ENCODE peak calls at places on chromosome 20, in nine cellular contexts. E, Q, A, W, G, Z, H, D and Y are unnamed samples.

GRCh38 chr20:16030253-16030652 is 543.0 kb downstream of the KIF16B start:
- DNase-seq in Z (no peak), W (no peak), Q (no peak), A (no peak), D (no peak), E (no peak), G (no peak), H (no peak), Y (no peak)

GRCh38 chr20:61964675-61965605 is 100.7 kb downstream of the TAF4 start:
- DNase-seq in Z (no peak), W (no peak), D (no peak), A (no peak), G (no peak), E (no peak), H (no peak), Q (no peak), Y (no peak)

GRCh38 chr20:38892091-38892981 is 33.9 kb upstream of the FAM83D start:
- DNase-seq in Q (no peak), A (peak), H (no peak), W (no peak), E (no peak), D (no peak), Z (no peak), G (no peak), Y (no peak)

GRCh38 chr20:48789185-48789668 is 38.6 kb downstream of the PREX1 start:
- DNase-seq in W (no peak), Q (no peak), Z (no peak), G (no peak), D (no peak), A (no peak), E (no peak), H (no peak), Y (no peak)

GRCh38 chr20:10649817-10650200 is 24.0 kb downstream of the JAG1 start:
- DNase-seq in Q (no peak), Z (no peak), W (no peak), A (no peak), D (peak), H (no peak), E (no peak), G (no peak), Y (no peak)

GRCh38 chr20:34401741-34402455 is 38.8 kb downstream of the ITCH start:
- DNase-seq in A (no peak), W (no peak), Q (no peak), Z (no peak), G (no peak), H (no peak), D (no peak), E (no peak), Y (no peak)

GRCh38 chr20:18822832-18823231 is 9.2 kb downstream of the SCP2D1 start:
- DNase-seq in W (no peak), E (no peak), G (no peak), D (no peak), Z (no peak), Q (no peak), H (no peak), A (no peak), Y (no peak)

GRCh38 chr20:59525500-59526241 is 78.7 kb upstream of the PHACTR3 start:
- DNase-seq in G (peak), A (peak), D (peak), Q (peak), E (peak), Z (peak), H (peak), W (peak), Y (peak)

GRCh38 chr20:16387661-16388060 is 185.6 kb downstream of the KIF16B start:
- DNase-seq in H (no peak), A (no peak), Z (no peak), D (no peak), E (no peak), W (no peak), G (no peak), Q (no peak), Y (no peak)

GRCh38 chr20:62822788-62823651 is 6.2 kb downstream of the COL9A3 start:
- DNase-seq in Q (peak), G (peak), E (peak), A (peak), D (no peak), H (peak), Z (peak), W (peak), Y (no peak)

GRCh38 chr20:46401478-46401860 is 4.9 kb downstream of the ELMO2 start:
- DNase-seq in H (no peak), A (no peak), D (peak), Q (no peak), E (no peak), G (no peak), Z (no peak), W (no peak), Y (no peak)

GRCh38 chr20:17327185-17327780 is 100.4 kb downstream of the PCSK2 start:
- DNase-seq in E (no peak), W (peak), G (no peak), H (no peak), Q (no peak), D (no peak), Z (no peak), A (no peak), Y (no peak)

GRCh38 chr20:3010985-3011723 is 32.3 kb upstream of the GNRH2 start:
- DNase-seq in E (no peak), A (no peak), W (no peak), Q (no peak), Z (peak), G (peak), D (peak), H (no peak), Y (peak)

GRCh38 chr20:37345339-37346231 is at the start of gene SRC:
- DNase-seq in Z (peak), G (peak), H (peak), A (peak), W (peak), E (peak), Q (no peak), D (peak), Y (peak)

GRCh38 chr20:32208499-32209154 is 947 bp downstream of the POFUT1 start:
- DNase-seq in Z (peak), D (no peak), A (peak), Q (no peak), E (no peak), W (no peak), H (no peak), G (no peak), Y (no peak)

GRCh38 chr20:32206383-32207210 is 946 bp downstream of the PLAGL2 start:
- DNase-seq in H (no peak), Z (peak), A (peak), D (no peak), E (peak), G (no peak), W (peak), Q (no peak), Y (no peak)

GRCh38 chr20:32205502-32206382 is 1.8 kb downstream of the PLAGL2 start:
- DNase-seq in D (peak), E (peak), G (peak), W (peak), H (no peak), Q (no peak), Z (peak), A (peak), Y (peak)

GRCh38 chr20:32207626-32208498 is at the start of the genes PLAGL2 and POFUT1:
- DNase-seq in Z (peak), W (peak), H (peak), A (peak), D (peak), Q (peak), E (peak), G (peak), Y (peak)

DNA sequence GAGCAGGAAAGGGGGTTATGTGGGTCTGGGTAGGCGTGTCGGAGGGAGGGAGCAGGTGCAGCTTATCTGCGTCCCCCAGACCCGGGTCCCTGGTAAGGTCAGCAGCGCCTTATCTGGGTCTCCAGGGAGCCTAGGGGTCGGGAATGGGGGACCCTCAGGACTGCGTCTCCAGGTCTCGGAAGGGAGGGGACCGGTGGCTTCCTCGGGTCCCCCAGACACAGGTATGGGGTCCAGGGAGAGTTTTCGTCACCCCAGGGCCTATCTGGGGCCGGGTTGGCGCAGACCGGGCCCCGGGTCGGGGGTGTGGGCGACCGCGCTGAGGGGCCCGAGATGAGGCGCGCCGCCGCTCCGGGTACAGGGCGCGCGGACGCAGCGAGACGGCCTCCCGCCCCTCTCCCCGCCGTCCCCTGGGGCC is 325 bp downstream of the PLAGL2 start:
- DNase-seq in H (no peak), Q (no peak), A (peak), D (no peak), Z (no peak), W (peak), G (no peak), E (peak), Y (no peak)
- H2AFZ ChIP-seq in H (no peak), Q (no peak), A (no peak), D (peak), Z (peak), W (no peak), G (peak), E (peak), Y (peak)

DNA sequence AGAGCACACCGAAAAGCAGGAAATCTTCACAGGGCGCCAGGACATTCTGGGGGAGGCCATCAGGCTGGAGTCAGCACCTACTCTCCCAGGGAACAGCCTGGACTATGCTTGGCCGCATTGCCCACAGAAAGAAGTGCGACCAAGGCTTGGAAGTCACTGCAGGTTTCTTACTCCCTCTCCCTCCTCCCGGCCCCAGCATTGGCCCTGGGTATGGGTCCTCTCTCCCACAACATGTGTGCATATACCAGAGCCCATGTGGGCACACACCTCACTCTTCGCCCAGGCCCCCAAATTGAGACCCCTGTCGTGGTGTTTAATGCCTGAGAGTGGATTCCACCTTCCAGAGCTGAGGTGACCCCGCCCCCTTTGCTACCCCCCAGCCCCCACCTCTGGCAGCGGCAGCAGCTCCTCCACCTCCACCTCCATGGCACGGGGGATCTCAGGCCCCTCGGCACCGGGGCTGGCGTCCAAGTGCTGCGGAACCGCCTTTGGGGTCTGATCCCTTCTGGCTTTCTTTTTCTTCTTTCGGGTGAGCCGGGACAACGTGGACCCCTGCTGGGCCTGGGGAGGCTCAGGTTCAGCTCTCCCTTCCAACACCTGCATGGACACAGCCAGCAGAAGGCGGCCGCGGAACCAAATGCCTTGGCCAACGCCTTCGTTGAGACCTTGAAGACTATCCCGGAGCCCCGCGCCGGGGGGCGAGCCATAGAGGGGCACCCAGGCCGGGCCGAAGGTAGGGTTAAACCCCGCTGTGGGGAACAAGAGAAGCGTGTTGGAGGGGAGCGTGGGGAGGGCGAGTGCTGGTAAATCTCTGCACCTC is 15.2 kb upstream of the SPAG4 start:
- DNase-seq in Q (no peak), E (no peak), W (peak), Z (no peak), D (no peak), H (peak), A (no peak), G (no peak), Y (no peak)
- H2AFZ ChIP-seq in Q (no peak), E (peak), W (peak), Z (peak), D (peak), H (no peak), A (no peak), G (peak), Y (peak)

DNA sequence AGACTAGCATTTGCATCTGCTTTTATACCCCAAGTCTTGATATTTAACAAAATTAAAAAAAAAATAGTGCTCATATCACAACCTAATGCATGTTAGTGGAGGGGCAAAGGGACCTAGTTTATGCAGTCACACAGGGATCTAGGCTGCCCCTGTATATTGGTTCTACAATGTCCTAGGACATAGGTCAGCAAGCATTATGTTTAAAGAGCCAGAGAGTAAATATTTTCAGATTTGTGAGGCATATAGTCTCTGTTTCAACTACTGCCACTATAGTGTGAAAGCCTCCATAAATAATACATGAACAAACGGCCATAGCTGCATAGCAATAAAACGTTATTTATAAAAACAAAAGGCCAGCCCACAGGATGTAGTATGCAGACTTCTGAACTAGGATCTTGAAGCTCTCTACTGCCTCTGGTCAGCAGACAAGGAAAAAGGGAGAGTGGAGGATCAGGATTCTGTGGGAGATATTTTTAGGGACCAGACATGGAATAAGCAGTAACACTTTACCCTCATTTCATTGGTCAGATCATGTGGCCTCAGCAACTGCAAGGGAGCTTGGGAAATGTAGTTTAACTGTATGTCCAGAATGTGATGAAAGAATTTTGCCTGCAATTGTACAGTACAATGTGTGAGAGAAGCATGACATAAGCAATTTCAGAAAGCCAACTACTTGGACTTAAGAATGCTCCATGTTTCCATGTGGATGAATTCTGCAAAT is 414.2 kb upstream of the SPTLC3 start:
- DNase-seq in A (no peak), D (peak), H (no peak), G (no peak), Q (no peak), E (peak), W (no peak), Z (no peak), Y (no peak)
- H2AFZ ChIP-seq in A (no peak), D (no peak), H (peak), G (no peak), Q (no peak), E (no peak), W (peak), Z (no peak), Y (no peak)

DNA sequence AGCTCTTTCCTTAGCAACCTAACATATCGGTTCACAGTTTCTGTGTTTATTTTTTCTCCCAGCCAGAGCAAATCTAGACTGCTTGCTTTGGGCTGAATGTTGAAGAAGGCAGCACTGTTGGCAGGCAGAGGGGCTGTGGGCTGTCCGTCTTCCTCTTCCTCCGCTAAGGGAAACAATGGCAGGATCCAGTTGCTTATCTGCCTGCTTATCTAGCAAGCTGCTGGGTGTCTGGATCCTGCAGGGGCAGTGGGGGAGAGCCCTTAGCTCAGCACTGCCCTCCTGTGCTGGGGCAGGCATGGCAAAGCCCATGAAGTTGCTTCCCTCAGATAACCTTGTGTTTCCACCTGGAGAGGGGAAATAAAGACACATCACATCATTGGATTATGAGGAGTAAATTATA is 92.7 kb upstream of the CD93 start:
- DNase-seq in Q (no peak), W (no peak), H (no peak), Z (no peak), G (no peak), D (peak), E (no peak), A (peak), Y (no peak)
- H2AFZ ChIP-seq in Q (no peak), W (no peak), H (no peak), Z (no peak), G (no peak), D (no peak), E (no peak), A (no peak), Y (no peak)

GRCh38 chr20:53023717-53024116 is 51.6 kb downstream of the TSHZ2 start:
- DNase-seq in Q (no peak), G (no peak), H (no peak), E (no peak), A (no peak), Z (peak), D (peak), W (no peak), Y (no peak)

GRCh38 chr20:53021934-53022333 is 49.8 kb downstream of the TSHZ2 start:
- DNase-seq in Z (peak), Q (no peak), D (peak), A (no peak), W (no peak), H (no peak), G (no peak), E (no peak), Y (peak)

GRCh38 chr20:53020834-53021233 is 48.7 kb downstream of the TSHZ2 start:
- DNase-seq in Z (no peak), D (no peak), G (no peak), A (no peak), E (no peak), W (no peak), H (no peak), Q (no peak), Y (no peak)

GRCh38 chr20:53019464-53019863 is 47.3 kb downstream of the TSHZ2 start:
- DNase-seq in A (no peak), D (no peak), W (no peak), E (no peak), Z (no peak), H (no peak), Q (no peak), G (no peak), Y (no peak)

GRCh38 chr20:53020376-53020775 is 48.2 kb downstream of the TSHZ2 start:
- DNase-seq in G (no peak), E (no peak), Z (no peak), D (no peak), Q (no peak), A (no peak), H (no peak), W (no peak), Y (no peak)
- H2AFZ ChIP-seq in G (no peak), E (no peak), Z (no peak), D (no peak), Q (no peak), A (no peak), H (no peak), W (no peak), Y (no peak)

GRCh38 chr20:41151134-41151869 is 14.0 kb downstream of the PLCG1 start:
- DNase-seq in E (no peak), Z (no peak), W (no peak), G (no peak), D (no peak), Q (no peak), H (no peak), A (no peak), Y (no peak)

GRCh38 chr20:41155267-41155666 is 17.9 kb downstream of the PLCG1 start:
- DNase-seq in Q (no peak), H (no peak), D (no peak), G (peak), E (no peak), W (no peak), A (no peak), Z (no peak), Y (no peak)

GRCh38 chr20:41158082-41158625 is 20.8 kb downstream of the PLCG1 start:
- DNase-seq in D (no peak), E (no peak), Q (no peak), H (no peak), Z (no peak), G (no peak), A (no peak), W (no peak), Y (no peak)

GRCh38 chr20:41152108-41152757 is 14.9 kb downstream of the PLCG1 start:
- DNase-seq in H (no peak), D (no peak), W (no peak), E (no peak), Z (no peak), A (no peak), Q (no peak), G (no peak), Y (no peak)

DNA sequence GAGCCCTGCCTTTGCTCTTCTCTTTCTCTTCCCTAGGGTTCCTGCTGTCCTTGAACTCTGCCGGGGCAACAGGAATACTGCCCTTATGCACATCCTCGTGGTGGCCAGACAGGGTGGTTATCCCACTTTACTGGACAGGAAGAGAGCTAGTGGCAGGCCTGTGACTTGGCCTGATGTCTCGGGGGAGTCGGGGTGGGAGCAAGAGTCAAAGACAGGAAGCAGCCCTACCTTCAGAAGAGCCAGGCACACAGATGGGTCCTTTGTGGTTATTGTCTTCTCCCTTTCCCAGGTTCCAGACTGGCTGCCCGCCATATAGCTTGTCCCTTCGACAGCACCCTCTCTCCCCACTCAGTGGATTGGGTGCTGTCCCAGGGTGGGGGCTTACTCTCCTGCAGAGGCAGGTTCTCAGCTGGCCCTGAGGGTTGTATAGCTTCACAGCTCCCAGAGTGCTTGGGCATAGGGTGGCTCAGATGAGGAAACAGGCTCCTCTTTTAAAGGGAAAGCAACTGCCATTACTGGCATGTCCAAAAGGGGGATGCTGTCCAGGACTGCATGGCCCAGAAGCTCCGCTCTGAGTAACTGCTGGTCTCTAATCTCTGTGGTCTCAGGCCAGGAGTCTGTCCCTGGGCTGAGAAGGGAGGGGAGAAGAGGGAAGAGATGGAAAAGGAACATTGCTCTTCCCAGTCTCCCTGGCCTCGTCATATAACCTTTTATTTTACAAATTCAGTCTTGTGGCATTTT is 17.3 kb downstream of the PLCG1 start:
- DNase-seq in Z (no peak), A (no peak), D (no peak), H (no peak), Q (no peak), E (no peak), W (no peak), G (no peak), Y (no peak)
- H2AFZ ChIP-seq in Z (no peak), A (no peak), D (no peak), H (no peak), Q (no peak), E (no peak), W (no peak), G (no peak), Y (no peak)

DNA sequence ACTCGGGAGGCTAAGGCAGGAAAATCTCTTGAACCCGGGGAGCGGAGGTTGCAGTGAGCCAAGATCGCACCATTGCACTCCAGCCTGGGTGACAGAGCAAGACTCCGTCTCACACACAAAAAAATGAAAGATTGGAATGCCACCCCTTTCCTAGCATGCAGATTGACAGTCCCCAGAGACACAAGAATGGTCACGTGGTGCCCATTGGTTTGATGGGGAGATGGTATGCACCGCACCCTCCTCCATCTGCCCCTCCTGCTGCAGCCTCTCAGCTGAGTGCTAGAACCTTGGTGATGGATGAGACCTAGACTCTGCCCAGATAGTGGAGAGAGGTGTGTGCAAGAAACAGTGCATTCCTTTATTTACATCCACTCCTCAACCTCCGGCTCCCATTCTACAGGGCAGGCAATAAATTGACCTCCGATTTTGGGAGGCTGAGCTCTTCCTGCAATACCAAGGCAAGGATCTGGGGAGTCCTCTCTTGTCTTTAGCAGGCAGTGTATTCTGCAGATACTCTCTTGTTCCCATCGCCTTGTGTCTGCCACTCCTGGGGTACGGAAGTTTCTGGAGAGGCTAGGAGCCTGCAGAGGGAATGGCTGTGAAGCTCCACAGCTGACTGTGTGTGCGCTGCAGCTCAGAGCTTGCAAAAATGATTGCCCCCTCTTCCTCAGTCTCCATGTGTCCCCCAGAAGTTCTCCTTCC is 1.1 kb upstream of the RNF24 start:
- DNase-seq in G (no peak), Q (no peak), W (no peak), H (no peak), Z (no peak), A (no peak), E (no peak), D (no peak), Y (no peak)
- H2AFZ ChIP-seq in G (no peak), Q (no peak), W (peak), H (no peak), Z (no peak), A (peak), E (no peak), D (no peak), Y (no peak)